ENCODE peak calls at places on chromosome 21, in four cellular contexts. One of them, this sample, is unnamed.

GRCh38 chr21:26842976-26843911 is 2.0 kb downstream of the ADAMTS1 start:
- DNase-seq in IMR-90: peak
- DNase-seq in fibroblast of mammary gland: peak
- DNase-seq in heart right ventricle: peak
- DNase-seq in this sample: peak

GRCh38 chr21:45158491-45159423 is 84.4 kb downstream of the ADARB1 start:
- DNase-seq in IMR-90: no peak
- DNase-seq in fibroblast of mammary gland: no peak
- DNase-seq in heart right ventricle: no peak
- DNase-seq in this sample: no peak

GRCh38 chr21:14366998-14367397 is 15.9 kb downstream of the HSPA13 start:
- DNase-seq in IMR-90: no peak
- DNase-seq in fibroblast of mammary gland: no peak
- DNase-seq in heart right ventricle: no peak
- DNase-seq in this sample: no peak

GRCh38 chr21:46057111-46057709 is 40.7 kb upstream of the COL6A2 start:
- DNase-seq in IMR-90: no peak
- DNase-seq in fibroblast of mammary gland: no peak
- DNase-seq in heart right ventricle: no peak
- DNase-seq in this sample: no peak

GRCh38 chr21:32807717-32808380 is 36.3 kb upstream of the PAXBP1 start:
- DNase-seq in IMR-90: peak
- DNase-seq in fibroblast of mammary gland: peak
- DNase-seq in heart right ventricle: no peak
- DNase-seq in this sample: no peak

GRCh38 chr21:28160378-28160777 is 832.3 kb downstream of the LTN1 start:
- DNase-seq in IMR-90: no peak
- DNase-seq in fibroblast of mammary gland: peak
- DNase-seq in heart right ventricle: no peak
- DNase-seq in this sample: no peak

GRCh38 chr21:45302082-45303061 is 14.7 kb upstream of the POFUT2 start:
- DNase-seq in IMR-90: no peak
- DNase-seq in fibroblast of mammary gland: peak
- DNase-seq in heart right ventricle: peak
- DNase-seq in this sample: no peak

GRCh38 chr21:44987886-44988606 is 48.2 kb downstream of the SLX9 start:
- DNase-seq in IMR-90: no peak
- DNase-seq in fibroblast of mammary gland: no peak
- DNase-seq in heart right ventricle: peak
- DNase-seq in this sample: no peak

GRCh38 chr21:31459457-31459856 is 115.4 kb upstream of the TIAM1 start:
- DNase-seq in IMR-90: no peak
- DNase-seq in fibroblast of mammary gland: no peak
- DNase-seq in heart right ventricle: no peak
- DNase-seq in this sample: no peak

GRCh38 chr21:39055167-39055767 is 128.0 kb downstream of the PSMG1 start:
- DNase-seq in IMR-90: no peak
- DNase-seq in fibroblast of mammary gland: no peak
- DNase-seq in heart right ventricle: no peak
- DNase-seq in this sample: no peak

GRCh38 chr21:44793269-44794030 is 8.2 kb downstream of the UBE2G2 start:
- DNase-seq in IMR-90: peak
- DNase-seq in fibroblast of mammary gland: peak
- DNase-seq in heart right ventricle: peak
- DNase-seq in this sample: peak

GRCh38 chr21:46172863-46173528 is 11.3 kb downstream of the SPATC1L start:
- DNase-seq in IMR-90: no peak
- DNase-seq in fibroblast of mammary gland: no peak
- DNase-seq in heart right ventricle: no peak
- DNase-seq in this sample: no peak

GRCh38 chr21:24456358-24456757 is 1150.9 kb downstream of the MRPL39 start:
- DNase-seq in IMR-90: no peak
- DNase-seq in fibroblast of mammary gland: no peak
- DNase-seq in heart right ventricle: no peak
- DNase-seq in this sample: no peak
- TF ChIP-seq CTCF in IMR-90: no peak
- TF ChIP-seq CTCF in fibroblast of mammary gland: no peak
- TF ChIP-seq CTCF in heart right ventricle: no peak
- TF ChIP-seq CTCF in this sample: no peak

GRCh38 chr21:34861302-34861701 is 187.8 kb downstream of the RUNX1 start:
- DNase-seq in IMR-90: no peak
- DNase-seq in fibroblast of mammary gland: no peak
- DNase-seq in heart right ventricle: no peak
- DNase-seq in this sample: no peak

GRCh38 chr21:34859976-34860653 is 189.0 kb downstream of the RUNX1 start:
- DNase-seq in IMR-90: no peak
- DNase-seq in fibroblast of mammary gland: no peak
- DNase-seq in heart right ventricle: no peak
- DNase-seq in this sample: no peak

GRCh38 chr21:34858559-34858958 is 189.8 kb downstream of the CLIC6 start:
- DNase-seq in IMR-90: no peak
- DNase-seq in fibroblast of mammary gland: no peak
- DNase-seq in heart right ventricle: no peak
- DNase-seq in this sample: no peak

GRCh38 chr21:34857122-34857713 is 188.4 kb downstream of the CLIC6 start:
- DNase-seq in IMR-90: no peak
- DNase-seq in fibroblast of mammary gland: no peak
- DNase-seq in heart right ventricle: no peak
- DNase-seq in this sample: no peak

GRCh38 chr21:34857874-34858273 is 189.1 kb downstream of the CLIC6 start:
- DNase-seq in IMR-90: no peak
- DNase-seq in fibroblast of mammary gland: no peak
- DNase-seq in heart right ventricle: no peak
- DNase-seq in this sample: no peak
- TF ChIP-seq CTCF in IMR-90: peak
- TF ChIP-seq CTCF in fibroblast of mammary gland: peak
- TF ChIP-seq CTCF in heart right ventricle: no peak
- TF ChIP-seq CTCF in this sample: no peak

GRCh38 chr21:42973309-42973990 is 912 bp upstream of the PKNOX1 start:
- DNase-seq in IMR-90: no peak
- DNase-seq in fibroblast of mammary gland: no peak
- DNase-seq in heart right ventricle: no peak
- DNase-seq in this sample: no peak
- TF ChIP-seq CTCF in IMR-90: no peak
- TF ChIP-seq CTCF in fibroblast of mammary gland: no peak
- TF ChIP-seq CTCF in heart right ventricle: no peak
- TF ChIP-seq CTCF in this sample: no peak

GRCh38 chr21:21165063-21165645 is 166.9 kb downstream of the NCAM2 start:
- DNase-seq in IMR-90: peak
- DNase-seq in fibroblast of mammary gland: peak
- DNase-seq in heart right ventricle: no peak
- DNase-seq in this sample: no peak
- TF ChIP-seq CTCF in IMR-90: no peak
- TF ChIP-seq CTCF in fibroblast of mammary gland: no peak
- TF ChIP-seq CTCF in heart right ventricle: no peak
- TF ChIP-seq CTCF in this sample: no peak

GRCh38 chr21:29378814-29379213 is 80.1 kb downstream of the BACH1 start:
- DNase-seq in IMR-90: peak
- DNase-seq in fibroblast of mammary gland: no peak
- DNase-seq in heart right ventricle: no peak
- DNase-seq in this sample: no peak

GRCh38 chr21:29377266-29377665 is 78.5 kb downstream of the BACH1 start:
- DNase-seq in IMR-90: no peak
- DNase-seq in fibroblast of mammary gland: no peak
- DNase-seq in heart right ventricle: no peak
- DNase-seq in this sample: no peak

GRCh38 chr21:29379517-29380054 is 80.9 kb downstream of the BACH1 start:
- DNase-seq in IMR-90: no peak
- DNase-seq in fibroblast of mammary gland: no peak
- DNase-seq in heart right ventricle: no peak
- DNase-seq in this sample: no peak

GRCh38 chr21:29374481-29374880 is 75.8 kb downstream of the BACH1 start:
- DNase-seq in IMR-90: no peak
- DNase-seq in fibroblast of mammary gland: no peak
- DNase-seq in heart right ventricle: no peak
- DNase-seq in this sample: no peak

GRCh38 chr21:29376556-29376955 is 77.8 kb downstream of the BACH1 start:
- DNase-seq in IMR-90: no peak
- DNase-seq in fibroblast of mammary gland: peak
- DNase-seq in heart right ventricle: peak
- DNase-seq in this sample: peak
- TF ChIP-seq CTCF in IMR-90: peak
- TF ChIP-seq CTCF in fibroblast of mammary gland: peak
- TF ChIP-seq CTCF in heart right ventricle: no peak
- TF ChIP-seq CTCF in this sample: no peak

GRCh38 chr21:42575111-42575510 is 61.5 kb downstream of the SLC37A1 start:
- DNase-seq in IMR-90: no peak
- DNase-seq in fibroblast of mammary gland: no peak
- DNase-seq in heart right ventricle: no peak
- DNase-seq in this sample: no peak
- TF ChIP-seq CTCF in IMR-90: no peak
- TF ChIP-seq CTCF in fibroblast of mammary gland: no peak
- TF ChIP-seq CTCF in heart right ventricle: no peak
- TF ChIP-seq CTCF in this sample: no peak

DNA sequence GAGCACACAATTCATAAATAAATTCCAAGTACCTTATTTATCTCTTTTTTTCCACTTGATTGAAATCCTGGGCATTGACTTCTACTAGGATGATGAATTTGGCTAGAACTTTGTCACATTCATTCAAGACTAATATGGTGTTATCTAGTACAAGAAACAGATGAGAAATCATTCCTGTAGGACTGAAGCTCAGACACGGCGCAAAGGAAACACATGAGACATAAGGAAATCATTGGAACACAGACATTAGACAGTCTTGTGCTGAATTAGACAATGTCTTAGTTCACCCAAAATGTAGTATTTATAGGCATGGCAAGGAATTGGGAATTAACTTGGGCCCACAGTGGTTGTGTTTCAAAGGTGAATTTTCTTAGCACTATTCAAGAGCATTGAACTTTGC is 305.7 kb downstream of the SETD4 start:
- DNase-seq in IMR-90: no peak
- DNase-seq in fibroblast of mammary gland: no peak
- DNase-seq in heart right ventricle: no peak
- DNase-seq in this sample: no peak
- TF ChIP-seq CTCF in IMR-90: no peak
- TF ChIP-seq CTCF in fibroblast of mammary gland: no peak
- TF ChIP-seq CTCF in heart right ventricle: no peak
- TF ChIP-seq CTCF in this sample: no peak

GRCh38 chr21:37986751-37987399 is 70.6 kb upstream of the KCNJ6 start:
- DNase-seq in IMR-90: no peak
- DNase-seq in fibroblast of mammary gland: no peak
- DNase-seq in heart right ventricle: no peak
- DNase-seq in this sample: no peak
- TF ChIP-seq CTCF in IMR-90: no peak
- TF ChIP-seq CTCF in fibroblast of mammary gland: no peak
- TF ChIP-seq CTCF in heart right ventricle: no peak
- TF ChIP-seq CTCF in this sample: no peak

This sample was measured in nephron progenitor cell.